ENCODE peak calls at places on chromosomes 1 and 21, in six cellular contexts. N, Q, J, K, M and W are unnamed samples. For H3K9me3 and H3K36me3, the result is how much of the 10 kb centered on the place peaks cover.

GRCh38 chr21:15967661-15968060 is 237.9 kb downstream of the USP25 start:
- DNase-seq in N (no peak), Q (no peak), J (peak), K (no peak), M (no peak), W (no peak)

GRCh38 chr1:7705048-7705907 is 65.8 kb upstream of the VAMP3 start:
- DNase-seq in N (peak), Q (peak), J (no peak), K (peak), M (peak), W (peak)

GRCh38 chr1:9061949-9062555 is 7.4 kb downstream of the SLC2A5 start:
- DNase-seq in N (no peak), Q (no peak), J (no peak), K (no peak), M (no peak), W (no peak)

GRCh38 chr1:151013518-151013917 is 5.3 kb downstream of the PRUNE1 start:
- DNase-seq in N (no peak), Q (no peak), J (peak), K (no peak), M (no peak), W (no peak)

GRCh38 chr1:100786870-100787269 is 67.3 kb downstream of the VCAM1 start:
- DNase-seq in N (no peak), Q (no peak), J (no peak), K (no peak), M (no peak), W (no peak)

GRCh38 chr1:52002038-52002917 is 11.8 kb upstream of the RAB3B start:
- DNase-seq in N (no peak), Q (no peak), J (peak), K (peak), M (no peak), W (peak)

GRCh38 chr1:66563094-66563800 is 29.3 kb downstream of the SGIP1 start:
- DNase-seq in N (no peak), Q (no peak), J (peak), K (no peak), M (no peak), W (no peak)

GRCh38 chr1:29869802-29870201 is 633.5 kb downstream of the PTPRU start:
- DNase-seq in N (no peak), Q (no peak), J (no peak), K (no peak), M (no peak), W (no peak)

GRCh38 chr1:246404078-246404477 is 103.0 kb downstream of the SMYD3 start:
- DNase-seq in N (no peak), Q (no peak), J (no peak), K (no peak), M (no peak), W (no peak)

GRCh38 chr1:222923506-222923905 is 108.7 kb downstream of the DISP1 start:
- DNase-seq in N (no peak), Q (no peak), J (peak), K (no peak), M (no peak), W (no peak)

GRCh38 chr1:195053478-195053877 is 1554.8 kb downstream of the KCNT2 start:
- DNase-seq in N (no peak), Q (no peak), J (peak), K (no peak), M (no peak), W (no peak)

GRCh38 chr21:25721987-25722386 is 12.7 kb downstream of the ATP5PF start:
- DNase-seq in N (no peak), Q (no peak), J (no peak), K (no peak), M (no peak), W (no peak)

GRCh38 chr1:155008015-155008941 is 5.7 kb downstream of the ZBTB7B start:
- DNase-seq in N (no peak), Q (peak), J (no peak), K (peak), M (no peak), W (no peak)

GRCh38 chr1:31831397-31832378 is 15.9 kb upstream of the SPOCD1 start:
- DNase-seq in N (no peak), Q (peak), J (peak), K (no peak), M (no peak), W (no peak)

GRCh38 chr1:201982923-201983805 is 716 bp downstream of the RNPEP start:
- DNase-seq in N (peak), Q (peak), J (peak), K (peak), M (peak), W (peak)

GRCh38 chr1:223628233-223628632 is 37.3 kb downstream of the CAPN8 start:
- DNase-seq in N (no peak), Q (no peak), J (peak), K (peak), M (peak), W (no peak)

GRCh38 chr1:162040657-162041056 is 17.0 kb upstream of the OLFML2B start:
- DNase-seq in N (no peak), Q (no peak), J (peak), K (no peak), M (no peak), W (no peak)

GRCh38 chr1:173100476-173101107 is 49.9 kb upstream of the TNFSF18 start:
- DNase-seq in N (no peak), Q (no peak), J (no peak), K (no peak), M (no peak), W (no peak)

GRCh38 chr1:47637111-47637685 is 199.4 kb downstream of the FOXD2 start:
- DNase-seq in N (no peak), Q (no peak), J (no peak), K (no peak), M (no peak), W (no peak)

GRCh38 chr1:245143849-245144248 is 10.9 kb upstream of the KIF26B start:
- DNase-seq in N (no peak), Q (no peak), J (no peak), K (no peak), M (no peak), W (no peak)

GRCh38 chr1:155077346-155077745 is 1.3 kb upstream of the EFNA3 start:
- DNase-seq in N (peak), Q (peak), J (no peak), K (no peak), M (no peak), W (no peak)

GRCh38 chr1:170807432-170807831 is 127.9 kb upstream of the MROH9 start:
- DNase-seq in N (no peak), Q (no peak), J (peak), K (no peak), M (no peak), W (no peak)

GRCh38 chr1:183804916-183805734 is at the start of gene RGL1:
- DNase-seq in N (peak), Q (peak), J (peak), K (peak), M (peak), W (no peak)

GRCh38 chr1:16075337-16076002 is 2.0 kb upstream of the FAM131C start:
- DNase-seq in N (no peak), Q (no peak), J (peak), K (no peak), M (no peak), W (no peak)

GRCh38 chr1:186054932-186055331 is 320.1 kb downstream of the TPR start:
- DNase-seq in N (no peak), Q (no peak), J (no peak), K (no peak), M (no peak), W (no peak)

GRCh38 chr1:200837931-200838571 is 34.7 kb upstream of the GPR25 start:
- DNase-seq in N (no peak), Q (no peak), J (peak), K (no peak), M (no peak), W (no peak)

GRCh38 chr1:150995896-150996295 is 10.8 kb downstream of the MINDY1 start:
- DNase-seq in N (peak), Q (no peak), J (no peak), K (no peak), M (no peak), W (peak)

GRCh38 chr1:202086579-202087350 is 36.0 kb upstream of the GPR37L1 start:
- DNase-seq in N (no peak), Q (peak), J (no peak), K (peak), M (peak), W (no peak)

GRCh38 chr21:17925000-17925610 is 105.9 kb upstream of the C21orf91 start:
- DNase-seq in N (no peak), Q (no peak), J (peak), K (peak), M (no peak), W (peak)

GRCh38 chr1:75720325-75720724 is 4.2 kb upstream of the ACADM start:
- DNase-seq in N (no peak), Q (no peak), J (no peak), K (no peak), M (no peak), W (no peak)

GRCh38 chr1:145706282-145706681 is 886 bp downstream of the PDZK1 start:
- DNase-seq in N (no peak), Q (no peak), J (peak), K (no peak), M (no peak), W (no peak)

GRCh38 chr1:47809301-47810084 is 187.7 kb downstream of the TRABD2B start:
- DNase-seq in N (peak), Q (no peak), J (no peak), K (no peak), M (no peak), W (no peak)

GRCh38 chr1:198730952-198731351 is 92.1 kb downstream of the PTPRC start:
- DNase-seq in N (no peak), Q (no peak), J (no peak), K (no peak), M (no peak), W (no peak)

GRCh38 chr1:4836574-4836973 is 182.2 kb downstream of the AJAP1 start:
- DNase-seq in N (no peak), Q (no peak), J (no peak), K (no peak), M (no peak), W (no peak)

GRCh38 chr1:64135501-64136245 is 67.8 kb upstream of the UBE2U start:
- DNase-seq in N (no peak), Q (no peak), J (no peak), K (no peak), M (no peak), W (no peak)

GRCh38 chr1:85275701-85276289 is 637 bp downstream of the BCL10 start:
- DNase-seq in N (no peak), Q (no peak), J (peak), K (no peak), M (no peak), W (peak)

GRCh38 chr1:156908955-156909354 is 11.5 kb upstream of the LRRC71 start:
- DNase-seq in N (peak), Q (no peak), J (no peak), K (no peak), M (no peak), W (no peak)

GRCh38 chr1:174968750-174969244 is 30.9 kb upstream of the CACYBP start:
- DNase-seq in N (no peak), Q (no peak), J (peak), K (no peak), M (no peak), W (peak)

DNA sequence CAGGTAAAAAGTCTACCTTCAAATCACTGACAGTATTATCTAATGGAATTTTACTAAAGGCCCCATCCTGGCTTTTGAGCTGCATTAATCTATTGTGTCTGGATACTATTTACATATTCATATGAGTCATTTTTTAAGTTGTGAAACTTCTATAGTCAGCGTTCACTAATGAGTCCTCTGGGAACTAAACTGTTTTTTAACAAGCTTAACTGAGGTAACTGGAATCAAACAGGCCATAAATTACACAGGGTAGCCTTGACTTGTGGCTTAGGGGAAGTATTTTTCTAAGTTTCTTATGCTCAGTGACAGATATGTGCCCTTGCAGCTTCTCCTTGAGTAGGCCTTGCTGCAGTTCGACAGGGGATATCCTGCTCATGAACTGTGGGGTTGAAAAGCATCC is 68.8 kb downstream of the JMJD4 start:
- DNase-seq in N (no peak), Q (no peak), J (no peak), K (no peak), M (no peak), W (no peak)
- H3K9me3 ChIP-seq in N (half or more), Q (under half), J (half or more), K (under half), M (half or more), W (half or more)

GRCh38 chr21:32352556-32352955 is 40.3 kb downstream of the URB1 start:
- DNase-seq in N (no peak), Q (no peak), J (no peak), K (no peak), M (no peak), W (no peak)

GRCh38 chr21:32351428-32351827 is 41.4 kb downstream of the URB1 start:
- DNase-seq in N (no peak), Q (no peak), J (no peak), K (peak), M (no peak), W (no peak)

GRCh38 chr21:32350211-32350980 is 42.4 kb downstream of the URB1 start:
- DNase-seq in N (no peak), Q (no peak), J (no peak), K (no peak), M (no peak), W (no peak)

GRCh38 chr21:32349333-32349944 is 43.4 kb downstream of the URB1 start:
- DNase-seq in N (no peak), Q (no peak), J (no peak), K (no peak), M (no peak), W (no peak)

DNA sequence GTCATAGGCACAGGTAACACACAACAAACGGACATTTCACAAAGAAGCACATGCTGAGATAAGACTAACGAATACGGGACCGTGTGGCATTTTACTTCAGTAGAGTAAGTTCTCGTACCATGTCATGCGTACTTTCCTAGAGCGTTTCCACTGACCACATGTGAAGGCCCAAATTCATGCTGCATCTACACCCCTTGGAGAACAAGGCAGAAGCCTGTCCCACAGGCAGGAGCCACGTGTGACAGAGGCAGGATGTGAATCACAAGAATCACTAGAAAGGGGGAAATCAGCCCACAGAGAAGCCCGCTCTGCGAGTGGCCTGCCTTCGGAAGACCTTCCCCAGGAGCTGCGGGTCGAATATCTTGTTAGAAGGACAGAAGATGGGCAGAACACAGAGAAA is 41.8 kb downstream of the URB1 start:
- DNase-seq in N (no peak), Q (no peak), J (no peak), K (no peak), M (no peak), W (no peak)
- H3K36me3 ChIP-seq in N (under half), Q (under half), J (half or more), K (under half), M (half or more), W (half or more)

GRCh38 chr1:231357187-231357772 is 19.2 kb downstream of the SPRTN start:
- DNase-seq in N (no peak), Q (no peak), J (no peak), K (no peak), M (no peak), W (no peak)

GRCh38 chr1:231354330-231355020 is 16.4 kb downstream of the SPRTN start:
- DNase-seq in N (no peak), Q (no peak), J (peak), K (no peak), M (no peak), W (no peak)

GRCh38 chr1:231359113-231359512 is 21.0 kb downstream of the SPRTN start:
- DNase-seq in N (peak), Q (no peak), J (peak), K (no peak), M (no peak), W (no peak)

GRCh38 chr1:231355171-231355570 is 17.1 kb downstream of the SPRTN start:
- DNase-seq in N (no peak), Q (no peak), J (peak), K (no peak), M (no peak), W (no peak)

DNA sequence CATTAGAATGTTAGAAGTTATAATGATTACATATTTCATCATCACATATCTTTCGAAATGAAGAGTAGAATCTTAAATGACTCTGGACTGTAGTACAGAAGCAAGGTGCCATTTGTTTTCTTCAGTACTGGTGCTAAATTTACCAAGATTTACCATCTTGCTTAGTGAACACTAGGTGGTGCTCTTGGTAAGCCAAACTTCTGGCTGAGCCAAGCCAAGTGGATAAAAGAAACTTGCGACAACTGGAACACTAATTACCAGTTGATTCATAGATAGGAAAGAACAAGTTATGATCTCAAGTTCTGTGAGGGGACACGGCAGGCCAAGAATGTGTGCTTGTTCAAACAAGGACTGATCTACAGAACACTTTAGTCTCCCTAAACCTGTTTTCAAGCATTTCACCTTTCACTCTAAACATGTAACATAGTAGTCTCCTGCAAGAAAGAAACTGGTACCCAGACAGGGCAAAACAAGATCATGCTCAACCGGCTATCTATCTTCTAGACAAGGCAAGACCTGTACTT is 19.8 kb downstream of the SPRTN start:
- DNase-seq in N (peak), Q (no peak), J (peak), K (peak), M (no peak), W (peak)
- H3K9me3 ChIP-seq in N (under half), Q (under half), J (under half), K (under half), M (under half), W (under half)

DNA sequence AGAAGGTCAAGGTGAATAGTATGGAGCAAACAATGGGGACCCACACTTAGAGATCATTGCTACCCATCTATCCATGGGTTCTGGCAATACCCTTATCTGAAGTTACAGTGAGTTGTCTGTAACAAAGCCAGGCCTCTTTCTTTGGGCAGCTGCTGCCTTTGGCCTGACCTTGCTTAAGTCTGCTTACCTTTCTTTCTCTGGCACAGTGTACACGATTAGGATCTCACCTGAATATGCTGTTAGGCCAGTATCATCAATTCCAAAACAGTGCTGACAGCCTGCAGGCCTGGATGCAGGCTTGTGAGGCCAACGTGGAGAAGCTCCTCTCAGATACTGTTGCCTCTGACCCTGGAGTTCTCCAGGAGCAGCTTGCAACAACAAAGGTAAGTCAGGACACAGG is 132.9 kb upstream of the BMP8A start:
- DNase-seq in N (no peak), Q (no peak), J (no peak), K (no peak), M (no peak), W (no peak)
- H3K36me3 ChIP-seq in N (under half), Q (under half), J (half or more), K (under half), M (half or more), W (half or more)

GRCh38 chr1:82273816-82274215 is 473.1 kb downstream of the ADGRL2 start:
- DNase-seq in N (no peak), Q (no peak), J (no peak), K (no peak), M (no peak), W (no peak)

GRCh38 chr1:82284213-82284612 is 483.5 kb downstream of the ADGRL2 start:
- DNase-seq in N (no peak), Q (no peak), J (no peak), K (no peak), M (no peak), W (no peak)

DNA sequence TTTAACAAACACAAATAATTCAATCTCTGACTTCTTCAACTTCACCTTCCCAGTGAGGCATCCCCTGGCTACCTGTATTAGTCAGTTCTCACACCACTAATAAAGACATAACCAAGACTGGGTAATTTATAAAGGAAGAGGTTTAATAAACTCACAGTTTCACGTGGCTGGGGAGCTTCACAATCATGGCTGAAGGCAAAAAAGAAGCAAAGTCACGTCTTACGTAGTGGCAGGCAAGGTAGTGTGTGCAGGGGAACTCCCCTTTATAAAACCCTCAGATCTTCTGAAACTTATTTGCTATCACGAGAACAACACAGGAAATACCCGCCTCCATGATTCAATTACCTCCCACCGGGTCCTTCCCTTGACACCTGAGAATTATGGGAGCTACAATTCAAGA is 478.5 kb downstream of the ADGRL2 start:
- DNase-seq in N (no peak), Q (no peak), J (no peak), K (no peak), M (no peak), W (no peak)
- H3K9me3 ChIP-seq in N (under half), Q (under half), J (under half), K (under half), M (under half), W (under half)

GRCh38 chr1:19341201-19342076 is 29.3 kb downstream of the SLC66A1 start:
- DNase-seq in N (peak), Q (peak), J (peak), K (peak), M (peak), W (peak)
- H3K36me3 ChIP-seq in N (under half), Q (under half), J (half or more), K (under half), M (half or more), W (half or more)

GRCh38 chr1:106396023-106396422 is 660.5 kb upstream of the PRMT6 start:
- DNase-seq in N (no peak), Q (no peak), J (no peak), K (no peak), M (no peak), W (no peak)

DNA sequence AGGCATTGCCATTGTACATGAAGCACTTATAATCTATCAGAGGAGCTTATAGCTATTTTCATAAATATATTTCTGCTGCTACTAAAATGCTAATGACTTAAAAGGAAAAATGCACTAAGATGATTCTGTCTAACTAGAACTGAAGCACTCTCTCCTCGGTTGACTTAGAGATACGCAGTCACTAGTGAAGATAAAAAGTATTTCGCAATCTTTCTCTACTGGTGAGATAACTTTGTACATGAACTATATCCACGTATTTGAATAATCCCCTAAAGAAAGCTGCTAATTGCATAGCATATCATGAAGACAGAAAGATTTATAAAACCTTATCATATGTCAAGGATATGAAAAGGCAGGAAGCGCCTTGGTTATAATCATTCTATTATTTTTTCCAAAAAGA is 658.1 kb upstream of the PRMT6 start:
- DNase-seq in N (no peak), Q (no peak), J (no peak), K (no peak), M (no peak), W (no peak)
- H3K9me3 ChIP-seq in N (under half), Q (under half), J (under half), K (under half), M (under half), W (under half)